ENCODE peak calls at places on chromosome 20, in ten cellular contexts. T is AG10803, V is HFFc6, B is RWPE1, X is mucosa of descending colon, C is fibroblast of the aortic adventitia, L is suprapubic skin, I is HCT116, A is nephron progenitor cell, E is body of pancreas. W is an unnamed sample.
A peak's percentile ranks its signal among the peaks of the same experiment; 100 is the strongest.

GRCh38 chr20:63955281-63955845 is 853 bp downstream of the UCKL1 start:
- DNase-seq in T (peak; percentile 31), V (peak; percentile 28), B (no peak), X (peak; percentile 78), C (peak; percentile 36), L (no peak), I (no peak), A (peak; percentile 40), E (no peak), W (no peak)

GRCh38 chr20:47361268-47361665 is 4.8 kb upstream of the ZMYND8 start:
- DNase-seq in T (no peak), V (no peak), B (no peak), X (no peak), C (no peak), L (no peak), I (no peak), A (no peak), E (no peak), W (no peak)

GRCh38 chr20:50321797-50322480 is 131.3 kb downstream of the CEBPB start:
- DNase-seq in T (peak; percentile 39), V (no peak), B (peak; percentile 63), X (no peak), C (peak; percentile 50), L (no peak), I (no peak), A (no peak), E (no peak), W (no peak)

GRCh38 chr20:50682065-50682464 is 9.3 kb downstream of the RIPOR3 start:
- DNase-seq in T (no peak), V (no peak), B (no peak), X (no peak), C (no peak), L (no peak), I (no peak), A (no peak), E (no peak), W (no peak)

GRCh38 chr20:9319687-9320384 is 194.6 kb upstream of the LAMP5 start:
- DNase-seq in T (no peak), V (no peak), B (no peak), X (no peak), C (no peak), L (no peak), I (no peak), A (no peak), E (no peak), W (no peak)

GRCh38 chr20:6434131-6434530 is 311.3 kb upstream of the FERMT1 start:
- DNase-seq in T (no peak), V (no peak), B (no peak), X (no peak), C (no peak), L (no peak), I (no peak), A (no peak), E (no peak), W (no peak)

GRCh38 chr20:17571967-17572638 is 2.2 kb downstream of the DSTN start:
- DNase-seq in T (no peak), V (no peak), B (no peak), X (no peak), C (no peak), L (no peak), I (no peak), A (no peak), E (no peak), W (no peak)

GRCh38 chr20:41643504-41643938 is 25.3 kb upstream of the CHD6 start:
- DNase-seq in T (peak; percentile 34), V (peak; percentile 37), B (peak; percentile 54), X (no peak), C (peak; percentile 94), L (no peak), I (peak; percentile 6), A (no peak), E (peak; percentile 32), W (no peak)

GRCh38 chr20:45109634-45110033 is 5.3 kb downstream of the WFDC5 start:
- DNase-seq in T (no peak), V (no peak), B (no peak), X (no peak), C (no peak), L (no peak), I (no peak), A (no peak), E (no peak), W (no peak)

GRCh38 chr20:56716806-56717205 is 87.7 kb downstream of the TFAP2C start:
- DNase-seq in T (no peak), V (no peak), B (peak; percentile 62), X (no peak), C (no peak), L (no peak), I (no peak), A (no peak), E (no peak), W (no peak)

GRCh38 chr20:17925300-17925939 is 43.2 kb downstream of the SNX5 start:
- DNase-seq in T (no peak), V (no peak), B (no peak), X (peak; percentile 75), C (peak; percentile 71), L (no peak), I (no peak), A (no peak), E (peak; percentile 45), W (no peak)

GRCh38 chr20:56762401-56762800 is 133.3 kb downstream of the TFAP2C start:
- DNase-seq in T (no peak), V (no peak), B (no peak), X (no peak), C (no peak), L (no peak), I (no peak), A (no peak), E (no peak), W (no peak)

GRCh38 chr20:31711416-31712111 is 11.1 kb downstream of the BCL2L1 start:
- DNase-seq in T (no peak), V (no peak), B (no peak), X (no peak), C (no peak), L (no peak), I (no peak), A (no peak), E (no peak), W (no peak)

GRCh38 chr20:37220796-37221195 is 40.8 kb downstream of the GHRH start:
- DNase-seq in T (peak; percentile 79), V (peak; percentile 5), B (no peak), X (no peak), C (peak; percentile 57), L (no peak), I (no peak), A (no peak), E (no peak), W (no peak)

GRCh38 chr20:14801591-14802325 is 464.3 kb upstream of the FLRT3 start:
- DNase-seq in T (no peak), V (no peak), B (no peak), X (no peak), C (no peak), L (no peak), I (no peak), A (no peak), E (no peak), W (no peak)

GRCh38 chr20:60990647-60991046 is 261.4 kb upstream of the CDH4 start:
- DNase-seq in T (no peak), V (no peak), B (no peak), X (no peak), C (no peak), L (no peak), I (no peak), A (no peak), E (no peak), W (no peak)

GRCh38 chr20:49123982-49124381 is 64.2 kb downstream of the STAU1 start:
- DNase-seq in T (no peak), V (no peak), B (no peak), X (no peak), C (no peak), L (no peak), I (no peak), A (no peak), E (no peak), W (no peak)

GRCh38 chr20:21693322-21693721 is 12.1 kb upstream of the PAX1 start:
- DNase-seq in T (no peak), V (no peak), B (no peak), X (no peak), C (no peak), L (no peak), I (no peak), A (peak; percentile 31), E (no peak), W (no peak)
- TF ChIP-seq CTCF in T (no peak), V (peak; percentile 7), B (no peak), X (no peak), C (no peak), L (no peak), I (peak; percentile 36), A (peak; percentile 54), E (no peak), W (peak; percentile 66)

DNA sequence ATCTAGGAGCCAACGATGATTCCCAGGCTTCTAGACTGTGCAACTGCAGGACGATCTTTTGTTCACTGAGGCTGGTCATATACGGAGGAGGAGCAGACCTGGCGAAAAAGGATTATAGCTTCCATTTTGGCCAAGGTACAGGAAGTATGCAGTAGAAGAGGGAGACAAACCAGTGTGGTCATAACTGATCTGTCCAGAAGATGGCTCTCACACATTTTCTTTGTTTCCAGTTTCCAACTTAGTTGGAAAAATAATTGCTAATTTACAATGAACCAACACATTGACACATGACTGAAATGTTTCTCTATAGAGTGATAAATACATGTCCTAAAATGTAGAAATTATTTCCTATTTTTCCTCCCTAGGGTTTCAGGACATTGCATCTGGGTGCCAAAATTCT is 364.1 kb upstream of the BTBD3 start:
- DNase-seq in T (peak; percentile 4), V (peak; percentile 31), B (peak; percentile 23), X (no peak), C (peak; percentile 20), L (no peak), I (no peak), A (no peak), E (no peak), W (no peak)
- TF ChIP-seq CTCF in T (peak; percentile 44), V (peak; percentile 71), B (peak; percentile 35), X (no peak), C (peak; percentile 47), L (no peak), I (peak; percentile 35), A (peak; percentile 38), E (no peak), W (peak; percentile 74)

GRCh38 chr20:53957421-53958172 is 112.8 kb downstream of the BCAS1 start:
- DNase-seq in T (peak; percentile 80), V (no peak), B (no peak), X (no peak), C (peak; percentile 87), L (no peak), I (no peak), A (no peak), E (no peak), W (no peak)
- TF ChIP-seq CTCF in T (peak; percentile 40), V (peak; percentile 35), B (no peak), X (no peak), C (peak; percentile 51), L (no peak), I (peak; percentile 36), A (no peak), E (no peak), W (peak; percentile 17)

DNA sequence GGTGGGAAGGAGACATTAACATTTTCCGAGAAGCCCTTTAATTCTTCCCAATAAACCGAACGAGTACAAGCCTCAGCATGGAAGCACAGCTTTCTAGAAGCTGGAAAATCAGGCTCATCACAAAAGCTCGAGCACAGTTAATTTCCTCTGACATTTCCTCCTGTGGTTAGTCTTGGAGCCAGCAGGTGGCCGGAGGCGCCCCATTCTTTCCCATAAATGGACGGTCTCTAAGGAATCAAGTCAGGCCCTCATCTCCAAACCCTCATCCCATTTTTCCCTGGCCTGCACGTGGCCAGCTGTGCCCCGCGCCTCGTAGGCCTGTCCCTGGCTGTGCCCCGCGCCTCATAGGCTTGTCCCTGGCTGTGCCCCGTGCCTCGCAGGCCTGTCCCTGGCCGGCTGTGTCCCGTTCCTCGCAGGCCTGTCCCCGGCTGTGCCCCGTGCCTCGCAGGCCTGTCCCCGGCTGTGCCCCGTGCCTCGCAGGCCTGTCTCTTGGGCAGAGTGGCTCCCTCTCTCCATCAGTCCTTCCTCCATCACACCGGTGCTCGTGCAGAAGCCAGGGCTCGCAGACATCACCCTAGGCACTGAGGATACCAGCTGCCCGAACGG is 19.7 kb upstream of the NTSR1 start:
- DNase-seq in T (no peak), V (no peak), B (peak; percentile 51), X (no peak), C (no peak), L (no peak), I (no peak), A (no peak), E (no peak), W (no peak)
- TF ChIP-seq CTCF in T (no peak), V (peak; percentile 60), B (no peak), X (no peak), C (no peak), L (no peak), I (no peak), A (peak; percentile 20), E (no peak), W (peak; percentile 51)

W was measured in type B pancreatic cell.